ENCODE peak calls at places on chromosomes 7 and 10, in four cellular contexts. Z is mesenchymal stem cell, H is neuronal stem cell, F is IMR-90. L is an unnamed sample.

GRCh38 chr10:123800299-123800698 is 91.3 kb downstream of the CPXM2 start:
- DNase-seq in Z (no peak), H (no peak), F (no peak), L (no peak)

GRCh38 chr7:71419546-71420337 is 287.8 kb downstream of the GALNT17 start:
- DNase-seq in Z (no peak), H (no peak), F (no peak), L (no peak)

GRCh38 chr10:92699518-92700272 is 9.9 kb downstream of the HHEX start:
- DNase-seq in Z (peak), H (peak), F (peak), L (peak)

GRCh38 chr10:3499120-3499519 is 285.9 kb downstream of the KLF6 start:
- DNase-seq in Z (peak), H (no peak), F (peak), L (no peak)

GRCh38 chr7:148701414-148701813 is 2.7 kb downstream of the CUL1 start:
- DNase-seq in Z (peak), H (no peak), F (peak), L (no peak)

GRCh38 chr10:13001041-13001886 is at the start of gene CCDC3:
- DNase-seq in Z (peak), H (peak), F (no peak), L (peak)

GRCh38 chr10:13712799-13713581 is 126.2 kb downstream of the PRPF18 start:
- DNase-seq in Z (peak), H (no peak), F (peak), L (no peak)

GRCh38 chr7:25643285-25643684 is 415.0 kb upstream of the NPVF start:
- DNase-seq in Z (no peak), H (no peak), F (no peak), L (no peak)

GRCh38 chr7:12418452-12418851 is 14.8 kb upstream of the VWDE start:
- DNase-seq in Z (no peak), H (no peak), F (no peak), L (no peak)

GRCh38 chr7:84524714-84525694 is 330.4 kb upstream of the SEMA3A start:
- DNase-seq in Z (peak), H (no peak), F (peak), L (no peak)

DNA sequence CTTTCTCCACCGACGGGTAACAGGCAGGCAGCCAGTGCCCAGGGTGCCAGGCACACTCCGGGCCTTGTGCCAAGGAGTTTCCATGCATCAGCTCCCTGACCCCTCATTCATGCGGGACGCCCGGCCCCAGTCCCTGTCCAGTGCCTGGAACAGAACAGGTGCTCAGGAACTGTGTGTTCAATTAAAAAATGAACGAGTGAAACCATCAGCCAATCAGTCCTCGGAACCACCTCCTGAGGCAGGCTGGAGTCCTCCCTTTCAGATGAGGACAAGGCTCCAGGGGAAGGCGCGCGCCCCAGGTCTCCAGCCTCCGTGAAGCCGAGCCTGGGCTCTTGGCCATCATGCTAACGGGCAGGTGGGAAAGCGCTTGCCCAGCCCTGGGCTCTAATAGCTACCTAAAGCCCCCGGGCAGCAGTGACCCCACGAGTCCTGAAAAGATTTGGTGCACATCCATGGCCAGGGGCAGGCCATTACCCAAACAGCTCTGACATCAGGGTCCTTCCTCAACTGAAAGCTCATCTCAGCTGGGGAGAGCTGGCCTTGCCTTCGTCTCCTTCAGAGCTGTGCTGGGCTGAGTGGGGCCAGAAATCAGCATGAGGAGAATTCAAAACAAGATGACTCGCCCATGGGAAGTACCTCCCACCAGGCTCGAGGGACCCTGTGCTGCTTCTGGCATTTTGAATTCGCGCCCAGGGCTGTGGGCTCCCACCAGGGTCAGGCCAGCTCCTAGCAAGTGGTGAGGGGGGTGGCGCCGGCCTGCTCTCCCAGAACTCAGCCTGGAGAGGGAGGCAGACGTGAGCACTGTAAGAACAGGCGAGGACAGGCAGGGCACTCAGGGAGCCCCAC is 200.5 kb downstream of the MAD1L1 start:
- DNase-seq in Z (no peak), H (no peak), F (peak), L (no peak)
- H2AK5ac ChIP-seq in Z (no peak), H (peak), F (no peak), L (no peak)

GRCh38 chr7:50448823-50449222 is 1.3 kb downstream of the FIGNL1 start:
- DNase-seq in Z (peak), H (no peak), F (no peak), L (no peak)

GRCh38 chr7:50450691-50451051 is 521 bp upstream of the FIGNL1 start:
- DNase-seq in Z (no peak), H (no peak), F (no peak), L (no peak)

GRCh38 chr7:50446542-50446960 is 3.6 kb downstream of the FIGNL1 start:
- DNase-seq in Z (peak), H (no peak), F (peak), L (no peak)

GRCh38 chr7:50449501-50449880 is 659 bp downstream of the FIGNL1 start:
- DNase-seq in Z (no peak), H (no peak), F (no peak), L (no peak)

DNA sequence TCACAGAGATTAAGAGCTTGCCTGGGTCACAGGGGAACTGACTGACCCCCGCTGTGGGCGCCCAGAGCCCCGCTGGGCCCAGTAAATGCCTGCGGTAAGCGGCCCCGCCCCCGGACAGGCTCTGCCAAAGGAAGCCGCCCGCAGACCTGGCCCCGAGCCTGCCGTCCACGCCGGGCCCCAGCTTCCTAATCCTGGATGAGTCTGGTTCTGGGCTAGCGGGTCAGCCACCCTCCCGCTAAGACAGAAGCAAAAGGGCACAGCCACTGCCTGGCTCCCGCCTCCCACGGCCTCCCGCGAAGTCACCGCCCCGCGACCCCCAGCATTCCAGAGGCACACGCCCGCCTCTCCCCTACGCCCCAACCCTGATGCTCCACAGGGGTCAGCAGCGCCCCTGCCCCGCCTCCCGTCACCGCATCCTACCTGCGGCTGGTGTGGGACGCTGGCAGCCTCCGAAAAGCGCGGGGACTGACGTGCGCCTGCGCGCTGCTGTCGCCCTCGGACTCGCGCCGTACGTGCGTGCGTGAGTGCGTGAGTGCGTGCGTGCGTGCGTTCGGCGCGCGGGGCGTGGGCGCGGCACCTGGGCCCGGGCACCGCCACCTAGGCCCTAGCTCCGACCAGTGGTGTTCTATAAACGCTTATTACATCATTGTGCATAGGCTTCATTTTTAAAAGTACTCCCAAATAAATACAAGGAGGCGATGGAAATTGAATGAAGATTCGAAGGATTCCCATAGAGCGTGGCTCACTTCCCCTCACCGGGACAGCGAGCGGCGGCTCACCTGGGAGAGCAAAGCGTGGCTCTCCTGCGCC is at the start of gene FIGNL1:
- DNase-seq in Z (peak), H (peak), F (peak), L (peak)
- H3K14ac ChIP-seq in Z (no peak), H (no peak), F (peak), L (peak)

DNA sequence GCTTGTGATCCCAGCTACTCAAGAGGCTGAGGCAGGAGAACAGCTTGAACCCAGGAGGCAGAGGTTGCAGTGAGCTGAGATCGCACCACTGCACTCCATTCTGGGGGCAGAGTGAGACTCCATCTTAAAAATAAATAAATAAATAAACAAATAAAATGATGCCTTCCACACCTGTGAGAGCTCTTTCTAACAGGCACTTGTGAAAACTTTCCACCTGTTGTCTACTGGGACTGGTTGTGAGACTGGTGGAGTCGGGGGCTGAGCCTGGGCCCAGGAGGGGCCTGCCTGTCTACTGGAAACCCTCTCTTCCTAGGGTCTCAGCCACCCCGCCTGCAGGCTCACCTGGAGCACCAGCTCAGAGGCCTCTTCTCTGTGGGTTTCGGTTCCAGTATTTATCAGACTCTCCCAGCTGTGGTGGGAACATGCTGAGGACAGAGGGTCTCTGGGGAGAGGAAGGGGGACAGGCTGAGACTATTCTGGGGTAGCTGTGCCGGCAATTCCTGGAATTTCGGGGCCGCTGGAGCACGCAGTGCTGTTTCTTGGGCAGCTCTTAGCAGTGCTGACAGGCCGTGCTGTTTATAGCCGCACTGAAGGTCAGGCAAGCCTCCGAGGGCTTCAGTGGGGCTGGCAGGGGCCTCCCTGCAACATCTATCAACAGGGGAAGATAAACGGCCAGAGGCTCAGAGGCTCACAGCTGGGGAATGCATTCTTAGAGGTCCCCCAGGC is 3.8 kb downstream of the LDB3 start:
- DNase-seq in Z (peak), H (no peak), F (peak), L (no peak)
- H2AK5ac ChIP-seq in Z (no peak), H (no peak), F (peak), L (no peak)

GRCh38 chr10:49600781-49601400 is 9.2 kb upstream of the SLC18A3 start:
- DNase-seq in Z (no peak), H (no peak), F (no peak), L (no peak)
- H3K14ac ChIP-seq in Z (no peak), H (no peak), F (no peak), L (no peak)

GRCh38 chr7:47739301-47739870 is 157.5 kb upstream of the TNS3 start:
- DNase-seq in Z (no peak), H (no peak), F (no peak), L (no peak)
- H2AK5ac ChIP-seq in Z (peak), H (no peak), F (peak), L (no peak)

GRCh38 chr7:47482013-47482761 is 99.7 kb downstream of the TNS3 start:
- DNase-seq in Z (peak), H (no peak), F (peak), L (no peak)
- H3K14ac ChIP-seq in Z (no peak), H (no peak), F (peak), L (no peak)

DNA sequence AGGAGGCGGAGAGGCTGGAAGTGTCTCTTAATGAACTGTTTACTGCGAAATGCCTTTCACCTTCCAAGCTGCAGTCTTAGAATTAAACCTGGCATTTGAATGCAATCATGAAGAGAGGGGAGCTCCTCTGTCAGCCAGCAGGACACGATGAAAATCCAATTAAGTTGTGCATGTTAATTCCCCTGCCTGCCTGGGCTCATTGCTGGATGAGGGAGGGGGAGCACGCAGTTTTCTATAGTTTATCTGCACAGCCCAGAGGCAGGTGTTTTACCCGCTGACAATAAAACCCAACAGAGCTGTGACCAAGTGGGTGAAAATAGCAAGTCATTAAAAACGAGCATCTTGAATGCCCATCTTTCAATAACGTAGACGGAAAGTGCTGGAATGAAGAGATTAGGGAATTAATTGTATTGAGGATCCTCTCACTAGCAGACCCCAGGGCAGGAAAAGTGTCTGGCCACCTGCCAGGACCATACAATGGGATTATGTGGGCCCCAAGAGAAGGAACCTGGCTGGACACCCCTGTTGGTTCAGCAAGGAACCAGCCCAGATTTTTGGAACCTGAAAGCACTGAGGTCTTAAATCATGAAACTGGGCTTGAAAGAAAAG is 100.1 kb upstream of the FAM20C start:
- DNase-seq in Z (no peak), H (peak), F (no peak), L (no peak)
- H2AK5ac ChIP-seq in Z (no peak), H (no peak), F (peak), L (no peak)

L was measured in H9.